ENCODE peak calls at places on chromosomes 2 and 18, in four cellular contexts. W is hepatocyte, G is gastrocnemius medialis, S is GM23338. B is an unnamed sample.

GRCh38 chr18:22347624-22348511 is 69.8 kb downstream of the CTAGE1 start:
- DNase-seq in W (peak; percentile 38), G (no peak), S (no peak), B (no peak)

GRCh38 chr2:128781888-128782385 is 463.3 kb upstream of the HS6ST1 start:
- DNase-seq in W (no peak), G (no peak), S (no peak), B (no peak)

GRCh38 chr2:112841399-112842044 is 4.9 kb upstream of the IL1B start:
- DNase-seq in W (no peak), G (no peak), S (no peak), B (no peak)

GRCh38 chr2:3634631-3635091 is 23.3 kb upstream of the ALLC start:
- DNase-seq in W (no peak), G (no peak), S (no peak), B (no peak)

GRCh38 chr2:55894720-55895119 is 28.9 kb downstream of the EFEMP1 start:
- DNase-seq in W (no peak), G (no peak), S (no peak), B (no peak)

GRCh38 chr2:121104721-121105141 is 180.3 kb downstream of the TFCP2L1 start:
- DNase-seq in W (peak; percentile 34), G (no peak), S (no peak), B (no peak)

GRCh38 chr2:150178591-150178990 is 308.9 kb downstream of the RND3 start:
- DNase-seq in W (no peak), G (no peak), S (no peak), B (no peak)

GRCh38 chr2:17658251-17658843 is 95.3 kb downstream of the SMC6 start:
- DNase-seq in W (no peak), G (no peak), S (no peak), B (no peak)

GRCh38 chr2:183859129-183859528 is 734.9 kb downstream of the NUP35 start:
- DNase-seq in W (no peak), G (no peak), S (no peak), B (no peak)

GRCh38 chr2:70947556-70948184 is 12.0 kb downstream of the ATP6V1B1 start:
- DNase-seq in W (no peak), G (no peak), S (no peak), B (no peak)

GRCh38 chr2:230932556-230933511 is 7.8 kb upstream of the GPR55 start:
- DNase-seq in W (peak; percentile 66), G (peak; percentile 32), S (no peak), B (peak; percentile 67)

GRCh38 chr2:199274-199966 is 64.4 kb downstream of the SH3YL1 start:
- DNase-seq in W (no peak), G (no peak), S (no peak), B (no peak)

GRCh38 chr2:187542123-187542522 is 12.1 kb downstream of the TFPI start:
- DNase-seq in W (no peak), G (no peak), S (no peak), B (no peak)

GRCh38 chr2:118032169-118033013 is 18.5 kb upstream of the CCDC93 start:
- DNase-seq in W (peak; percentile 69), G (no peak), S (peak; percentile 73), B (no peak)

GRCh38 chr2:169849710-169850109 is 22.5 kb downstream of the UBR3 start:
- DNase-seq in W (no peak), G (no peak), S (no peak), B (no peak)

GRCh38 chr18:650428-650858 is 7.0 kb upstream of the TYMS start:
- DNase-seq in W (no peak), G (no peak), S (no peak), B (no peak)

GRCh38 chr2:233450854-233451575 is 96.7 kb downstream of the DGKD start:
- DNase-seq in W (no peak), G (no peak), S (no peak), B (no peak)

GRCh38 chr2:37551783-37552182 is 119.7 kb downstream of the CDC42EP3 start:
- DNase-seq in W (no peak), G (no peak), S (no peak), B (no peak)

GRCh38 chr2:162968306-162968705 is 129.7 kb upstream of the KCNH7 start:
- DNase-seq in W (no peak), G (no peak), S (no peak), B (no peak)

GRCh38 chr2:215693269-215693998 is 257.6 kb upstream of the FN1 start:
- DNase-seq in W (no peak), G (no peak), S (no peak), B (no peak)

GRCh38 chr2:65033178-65033577 is 23.0 kb upstream of the CEP68 start:
- DNase-seq in W (no peak), G (no peak), S (no peak), B (no peak)
- TF ChIP-seq CTCF in W (peak; percentile 16), G (no peak), S (peak; percentile 41), B (peak; percentile 41)

GRCh38 chr2:240987588-240987987 is 10.8 kb upstream of the SNED1 start:
- DNase-seq in W (no peak), G (peak; percentile 1), S (no peak), B (no peak)
- H3K27ac ChIP-seq in W (peak overlapping the region; percentile 48), G (peak overlapping the region; percentile 19), S (no peak overlapping the region), B (no peak overlapping the region)

DNA sequence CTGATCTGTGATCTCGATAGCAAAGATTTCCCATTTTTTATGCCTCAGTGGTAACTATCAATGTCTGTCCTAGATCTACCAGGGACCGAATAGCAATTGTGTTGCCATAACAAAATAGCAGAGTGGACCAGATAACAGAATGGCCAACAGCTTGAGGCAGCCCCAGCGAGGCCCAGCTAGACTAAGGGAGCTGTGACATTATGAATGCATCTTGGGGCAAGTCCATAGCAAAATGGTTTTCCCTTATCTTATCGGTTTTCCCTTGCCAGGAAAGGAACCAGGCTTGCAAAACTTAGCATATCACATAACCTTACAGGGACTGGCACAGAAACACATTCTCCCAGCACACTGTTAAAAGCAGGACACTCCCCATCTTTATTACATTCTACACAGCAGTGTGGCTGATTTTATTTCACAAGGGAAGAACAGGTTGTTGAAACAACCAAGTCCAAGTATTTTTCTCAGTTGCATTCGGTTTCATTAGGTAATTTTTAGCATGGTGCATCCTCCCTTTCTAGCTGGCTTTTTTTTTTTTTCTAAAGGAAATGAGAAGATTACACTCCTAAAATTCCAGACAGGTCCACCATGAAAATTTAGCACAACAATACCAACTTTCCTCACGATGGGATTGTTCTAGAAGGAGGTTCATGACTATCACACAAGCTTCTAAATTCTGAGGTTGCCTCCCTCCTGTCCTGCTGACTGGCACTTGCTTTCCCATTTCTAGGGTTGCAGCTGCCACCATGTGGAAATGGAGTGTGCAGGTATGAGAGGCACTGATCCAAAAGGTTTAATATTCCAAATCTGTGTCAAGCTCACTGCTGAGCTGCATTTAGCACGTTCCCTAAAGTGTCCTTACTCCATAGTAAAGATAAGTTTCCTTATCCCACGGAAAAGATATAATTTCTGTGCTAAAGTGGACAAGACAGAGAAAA is 97.0 kb upstream of the SLC35G4 start:
- DNase-seq in W (no peak), G (peak; percentile 41), S (peak; percentile 29), B (no peak)
- TF ChIP-seq CTCF in W (peak; percentile 31), G (peak; percentile 39), S (peak; percentile 65), B (no peak)

GRCh38 chr2:185583058-185583816 is 155.4 kb upstream of the FSIP2 start:
- DNase-seq in W (no peak), G (no peak), S (peak; percentile 29), B (no peak)
- H3K27ac ChIP-seq in W (peak overlapping the region; percentile 1), G (no peak overlapping the region), S (no peak overlapping the region), B (no peak overlapping the region)

GRCh38 chr2:99337164-99337930 is at the start of gene EIF5B:
- DNase-seq in W (peak; percentile 99), G (peak; percentile 95), S (peak; percentile 97), B (peak; percentile 95)
- TF ChIP-seq CTCF in W (peak; percentile 76), G (peak; percentile 58), S (peak; percentile 75), B (peak; percentile 87)

DNA sequence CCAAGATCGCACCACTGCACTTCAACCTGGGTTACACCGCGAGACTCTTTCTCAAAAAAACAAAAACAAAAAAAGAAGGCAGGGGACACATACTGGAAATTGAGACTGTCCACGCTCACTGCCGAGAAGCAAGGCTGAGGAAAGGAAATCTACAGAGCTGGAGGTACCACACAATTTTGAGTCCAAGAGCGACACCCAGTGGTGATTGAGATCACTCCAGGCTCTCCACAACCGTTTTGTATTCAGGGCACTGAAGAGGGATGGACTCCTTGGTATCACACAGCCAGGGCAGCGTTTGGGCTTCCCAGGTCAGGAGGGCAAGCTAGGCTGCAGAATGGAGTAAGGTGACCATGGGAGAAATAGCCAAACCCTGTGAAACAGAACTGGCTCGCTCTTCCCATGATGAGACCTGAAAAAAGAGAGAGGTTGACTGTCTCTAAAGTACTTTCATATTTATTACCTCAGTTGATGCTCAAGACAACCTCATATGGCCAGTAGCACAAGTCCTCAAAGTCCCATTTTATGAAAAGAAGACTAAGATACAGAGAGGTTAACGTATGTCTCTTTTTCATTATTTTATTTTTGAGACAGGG is 74.5 kb upstream of the YPEL5 start:
- DNase-seq in W (peak; percentile 86), G (peak; percentile 13), S (peak; percentile 89), B (peak; percentile 70)
- H3K27ac ChIP-seq in W (no peak overlapping the region), G (no peak overlapping the region), S (no peak overlapping the region), B (no peak overlapping the region)

GRCh38 chr2:161169335-161169734 is 9.1 kb downstream of the TANK start:
- DNase-seq in W (no peak), G (no peak), S (no peak), B (no peak)
- TF ChIP-seq CTCF in W (no peak), G (no peak), S (no peak), B (no peak)

GRCh38 chr18:54740146-54740844 is 88.0 kb upstream of the RAB27B start:
- DNase-seq in W (no peak), G (no peak), S (no peak), B (no peak)
- H3K27ac ChIP-seq in W (no peak overlapping the region), G (no peak overlapping the region), S (no peak overlapping the region), B (no peak overlapping the region)

GRCh38 chr2:225556461-225556860 is 157.0 kb downstream of the NYAP2 start:
- DNase-seq in W (no peak), G (no peak), S (peak; percentile 11), B (no peak)
- TF ChIP-seq CTCF in W (no peak), G (no peak), S (peak; percentile 45), B (no peak)

GRCh38 chr2:176272870-176273269 is 3.6 kb downstream of the MTX2 start:
- DNase-seq in W (no peak), G (no peak), S (no peak), B (no peak)

GRCh38 chr2:176269319-176270099 is at the start of gene MTX2:
- DNase-seq in W (peak; percentile 90), G (peak; percentile 48), S (peak; percentile 92), B (peak; percentile 78)

GRCh38 chr2:176270100-176270750 is 983 bp downstream of the MTX2 start:
- DNase-seq in W (no peak), G (no peak), S (no peak), B (no peak)

GRCh38 chr2:176268976-176269318 is 295 bp upstream of the MTX2 start:
- DNase-seq in W (no peak), G (no peak), S (no peak), B (no peak)
- H3K27ac ChIP-seq in W (peak overlapping the region; percentile 96), G (peak overlapping the region; percentile 86), S (no peak overlapping the region), B (peak overlapping the region; percentile 96)

B was measured in heart right ventricle.